ENCODE peak calls at places on chromosomes 6 and 20, in six cellular contexts. Y, H, B, Z, S and K are unnamed samples.

GRCh38 chr6:1416191-1416764 is 26.9 kb downstream of the FOXF2 start:
- DNase-seq in Y (no peak), H (no peak), B (no peak), Z (no peak), S (no peak), K (no peak)

GRCh38 chr6:52547647-52548352 is 29.1 kb downstream of the TRAM2 start:
- DNase-seq in Y (no peak), H (peak), B (no peak), Z (peak), S (no peak), K (no peak)

GRCh38 chr6:151070666-151071065 is 169.1 kb upstream of the AKAP12 start:
- DNase-seq in Y (peak), H (no peak), B (no peak), Z (peak), S (no peak), K (no peak)

GRCh38 chr6:33417127-33417902 is 592 bp downstream of the CUTA start:
- DNase-seq in Y (peak), H (no peak), B (peak), Z (peak), S (peak), K (peak)

GRCh38 chr20:19777311-19777710 is 19.3 kb downstream of the RIN2 start:
- DNase-seq in Y (no peak), H (no peak), B (no peak), Z (no peak), S (no peak), K (no peak)

GRCh38 chr6:9977451-9977850 is 437.4 kb downstream of the TFAP2A start:
- DNase-seq in Y (no peak), H (no peak), B (no peak), Z (no peak), S (no peak), K (no peak)

GRCh38 chr6:116405147-116405546 is 34.4 kb downstream of the DSE start:
- DNase-seq in Y (no peak), H (no peak), B (no peak), Z (peak), S (no peak), K (no peak)

GRCh38 chr20:50339196-50339901 is 148.7 kb downstream of the CEBPB start:
- DNase-seq in Y (no peak), H (no peak), B (no peak), Z (peak), S (no peak), K (peak)

GRCh38 chr20:23203310-23203709 is 117.2 kb upstream of the CD93 start:
- DNase-seq in Y (no peak), H (no peak), B (no peak), Z (no peak), S (no peak), K (no peak)

GRCh38 chr20:63973636-63974401 is 4.1 kb upstream of the ZNF512B start:
- DNase-seq in Y (peak), H (peak), B (peak), Z (peak), S (peak), K (peak)

GRCh38 chr20:16434087-16434664 is 139.1 kb downstream of the KIF16B start:
- DNase-seq in Y (peak), H (peak), B (peak), Z (peak), S (peak), K (peak)

GRCh38 chr6:151058021-151058733 is 181.6 kb upstream of the AKAP12 start:
- DNase-seq in Y (no peak), H (peak), B (no peak), Z (no peak), S (no peak), K (no peak)

GRCh38 chr6:88964509-88964908 is 1.1 kb upstream of the RNGTT start:
- DNase-seq in Y (no peak), H (no peak), B (no peak), Z (no peak), S (peak), K (no peak)

GRCh38 chr6:5786321-5787053 is 220.2 kb downstream of the NRN1 start:
- DNase-seq in Y (no peak), H (no peak), B (no peak), Z (no peak), S (no peak), K (no peak)

GRCh38 chr6:10030942-10031537 is 383.8 kb downstream of the TFAP2A start:
- DNase-seq in Y (no peak), H (no peak), B (no peak), Z (no peak), S (peak), K (peak)

GRCh38 chr6:67898875-67899274 is 736.2 kb upstream of the ADGRB3 start:
- DNase-seq in Y (no peak), H (no peak), B (no peak), Z (no peak), S (no peak), K (no peak)

GRCh38 chr20:44133424-44133823 is 53.6 kb downstream of the JPH2 start:
- DNase-seq in Y (no peak), H (peak), B (no peak), Z (no peak), S (no peak), K (no peak)

GRCh38 chr6:44126320-44127149 is 717 bp downstream of the MRPL14 start:
- DNase-seq in Y (peak), H (peak), B (peak), Z (peak), S (peak), K (peak)
- TF ChIP-seq POLR2A in Y (no peak), H (no peak), B (no peak), Z (peak), S (peak), K (no peak)

DNA sequence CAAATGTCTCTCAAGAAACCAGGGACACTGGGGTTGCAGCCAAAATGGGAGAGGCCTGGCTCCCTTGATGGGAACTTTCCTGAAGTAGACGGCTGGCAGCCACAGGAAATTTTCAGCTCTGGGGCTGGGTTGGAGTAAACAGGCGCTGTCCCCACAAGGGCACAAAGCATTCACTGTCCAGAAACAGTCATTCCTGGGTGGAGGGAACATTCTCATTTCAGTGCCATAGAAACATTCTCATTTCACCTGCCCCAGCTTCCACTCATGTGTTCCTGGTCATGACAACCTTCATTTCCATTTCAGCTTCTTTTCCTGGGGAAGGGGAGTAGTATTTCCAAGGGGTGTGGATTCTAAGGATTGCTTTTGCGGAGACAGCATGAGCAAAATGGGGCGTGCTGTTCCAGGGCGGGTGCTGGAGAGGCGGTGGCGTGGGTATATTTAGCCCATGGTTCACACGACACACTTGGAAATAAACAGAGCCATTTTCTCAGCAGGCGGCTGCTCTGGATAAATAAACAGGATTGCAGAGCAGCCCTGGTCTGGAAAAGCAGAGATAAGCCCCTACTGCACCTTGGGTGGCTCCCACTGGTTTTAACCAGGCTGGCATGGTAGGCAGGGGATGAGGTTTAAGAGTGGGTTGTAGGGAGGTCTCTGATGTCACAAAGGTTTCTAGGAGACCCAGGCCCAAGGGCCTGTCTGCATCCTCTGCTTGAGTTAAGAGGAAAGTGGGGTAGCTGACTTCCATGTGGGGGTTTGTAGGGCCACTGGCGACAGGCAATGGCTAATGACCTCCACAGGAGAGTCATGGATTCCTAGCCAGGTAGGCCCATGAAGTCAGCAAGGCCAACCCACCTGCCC is 32.9 kb downstream of the COX4I2 start:
- DNase-seq in Y (no peak), H (peak), B (peak), Z (peak), S (peak), K (no peak)
- TF ChIP-seq POLR2A in Y (no peak), H (no peak), B (peak), Z (no peak), S (peak), K (no peak)

GRCh38 chr6:108951351-108951953 is 103.2 kb downstream of the ARMC2 start:
- DNase-seq in Y (no peak), H (no peak), B (no peak), Z (peak), S (no peak), K (no peak)

GRCh38 chr6:108946695-108947094 is 98.5 kb downstream of the ARMC2 start:
- DNase-seq in Y (no peak), H (no peak), B (no peak), Z (peak), S (no peak), K (no peak)

GRCh38 chr6:108947114-108947854 is 99.1 kb downstream of the ARMC2 start:
- DNase-seq in Y (peak), H (no peak), B (no peak), Z (peak), S (no peak), K (no peak)

GRCh38 chr6:108945686-108946158 is 97.5 kb downstream of the ARMC2 start:
- DNase-seq in Y (no peak), H (peak), B (peak), Z (no peak), S (no peak), K (no peak)

DNA sequence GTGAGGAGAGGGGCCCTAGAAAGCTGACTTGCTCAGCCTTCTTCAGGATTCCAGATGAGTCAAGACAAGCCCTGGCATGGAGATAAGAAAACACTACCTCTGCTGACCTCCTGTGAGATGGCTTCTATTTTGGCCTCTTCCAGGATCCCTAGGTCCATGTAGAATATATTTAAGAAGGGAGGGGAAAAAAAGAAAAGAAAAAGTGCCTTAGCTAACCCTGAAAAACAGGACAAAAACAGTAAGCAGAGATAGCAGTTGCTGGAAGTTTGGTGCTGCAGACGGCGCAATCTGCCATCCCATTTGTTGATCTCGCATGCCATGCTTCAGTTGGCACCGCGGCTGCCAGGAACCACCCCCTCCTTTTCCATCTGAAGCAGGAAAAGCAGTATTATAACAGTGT is 100.0 kb downstream of the ARMC2 start:
- DNase-seq in Y (no peak), H (peak), B (no peak), Z (no peak), S (no peak), K (no peak)
- TF ChIP-seq POLR2A in Y (no peak), H (no peak), B (no peak), Z (no peak), S (no peak), K (no peak)

DNA sequence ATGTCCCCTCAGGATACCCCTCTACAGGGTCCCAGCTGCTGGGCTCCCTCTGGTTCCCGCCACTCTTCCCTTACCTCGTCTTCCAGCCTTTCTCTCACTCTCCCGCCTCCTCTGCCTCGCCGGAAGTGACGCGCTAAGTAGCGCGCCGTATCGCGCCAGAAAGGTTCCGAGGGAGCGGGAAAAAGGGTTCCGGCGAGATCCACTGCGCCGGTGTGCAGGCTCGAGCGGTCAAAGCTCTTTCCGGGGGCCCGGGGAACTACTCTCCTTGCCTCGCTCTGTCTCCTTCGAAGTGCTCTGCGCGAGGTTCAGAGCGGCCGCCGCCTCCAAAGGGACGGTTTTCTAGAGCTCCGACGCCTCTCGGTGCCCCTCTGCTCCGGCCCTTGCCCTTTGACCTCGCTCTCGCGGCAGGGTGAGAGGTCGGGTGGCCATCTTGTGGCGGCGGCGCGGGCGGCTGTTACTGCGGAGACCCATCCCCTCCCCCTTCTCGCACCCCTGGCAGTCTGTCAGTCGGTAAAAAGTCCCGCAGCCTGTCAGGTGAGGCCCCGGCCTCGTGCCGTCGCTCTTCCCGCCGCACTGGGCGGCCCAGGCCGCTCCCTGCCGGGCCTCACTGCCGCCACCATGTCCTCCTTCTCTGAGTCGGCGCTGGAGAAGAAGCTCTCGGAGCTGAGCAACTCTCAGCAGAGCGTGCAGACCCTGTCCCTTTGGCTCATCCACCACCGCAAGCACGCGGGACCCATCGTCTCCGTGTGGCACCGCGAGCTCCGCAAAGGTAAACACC is at the start of the genes RPRD1B and TTI1:
- DNase-seq in Y (peak), H (peak), B (peak), Z (peak), S (peak), K (peak)
- TF ChIP-seq POLR2A in Y (peak), H (no peak), B (peak), Z (peak), S (peak), K (peak)

GRCh38 chr6:147201885-147202515 is 2.2 kb upstream of the STXBP5 start:
- DNase-seq in Y (peak), H (no peak), B (peak), Z (peak), S (peak), K (peak)

GRCh38 chr6:147203311-147204059 is 732 bp upstream of the STXBP5 start:
- DNase-seq in Y (peak), H (peak), B (peak), Z (peak), S (peak), K (peak)

GRCh38 chr6:147204060-147204785 is at the start of gene STXBP5:
- DNase-seq in Y (peak), H (peak), B (peak), Z (peak), S (peak), K (no peak)

GRCh38 chr6:147200711-147201110 is 3.5 kb upstream of the STXBP5 start:
- DNase-seq in Y (no peak), H (no peak), B (no peak), Z (no peak), S (no peak), K (no peak)

DNA sequence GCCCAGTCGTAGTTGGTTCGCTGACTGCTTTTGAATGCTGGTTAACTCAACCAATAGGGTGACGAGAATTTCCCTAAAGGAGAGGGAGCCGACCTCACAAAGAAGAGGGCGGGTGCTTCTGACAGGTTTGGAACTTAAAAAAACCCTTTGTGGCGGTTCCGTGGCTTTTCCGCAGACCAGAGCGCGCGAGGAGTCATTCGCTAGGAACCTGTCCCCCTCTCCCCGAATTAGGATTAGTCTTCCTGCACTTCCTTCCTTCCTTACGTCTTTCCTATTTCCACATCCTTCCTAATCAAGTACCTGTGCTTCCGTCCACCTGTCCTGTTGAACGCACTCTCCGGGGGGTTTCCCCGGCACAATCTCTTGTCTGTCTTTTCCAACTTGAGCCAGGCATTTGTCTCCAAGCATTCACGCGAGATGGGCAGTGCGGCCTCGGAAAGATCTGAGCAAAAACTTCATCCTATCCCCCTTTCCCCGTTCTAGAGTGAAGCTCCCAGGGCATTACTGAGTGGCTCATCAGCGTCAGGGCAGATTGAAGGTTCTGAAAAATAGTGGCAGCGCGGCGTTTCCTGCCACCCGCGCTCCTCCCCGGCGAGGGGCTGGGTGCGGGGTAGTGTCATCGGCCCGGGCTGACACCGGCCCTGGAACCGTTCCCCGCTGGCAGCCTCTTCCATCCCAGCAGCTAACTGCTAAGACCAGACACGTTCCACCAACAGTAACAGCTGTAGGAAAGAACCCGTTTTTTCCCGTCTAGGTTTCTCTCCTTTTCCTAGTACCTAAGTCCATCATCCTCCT is 1.5 kb upstream of the STXBP5 start:
- DNase-seq in Y (peak), H (peak), B (peak), Z (peak), S (peak), K (peak)
- TF ChIP-seq POLR2A in Y (peak), H (no peak), B (peak), Z (no peak), S (peak), K (peak)

GRCh38 chr6:31465185-31465536 is 32.8 kb upstream of the MICB start:
- DNase-seq in Y (no peak), H (no peak), B (no peak), Z (no peak), S (no peak), K (no peak)
- TF ChIP-seq POLR2A in Y (no peak), H (no peak), B (no peak), Z (no peak), S (no peak), K (no peak)

GRCh38 chr20:35489717-35490116 is 34.3 kb downstream of the CEP250 start:
- DNase-seq in Y (no peak), H (no peak), B (no peak), Z (no peak), S (no peak), K (no peak)

GRCh38 chr20:35491823-35492222 is 36.4 kb downstream of the CEP250 start:
- DNase-seq in Y (no peak), H (no peak), B (no peak), Z (peak), S (no peak), K (no peak)

GRCh38 chr20:35492352-35492751 is 37.0 kb downstream of the CEP250 start:
- DNase-seq in Y (no peak), H (no peak), B (no peak), Z (no peak), S (no peak), K (no peak)

GRCh38 chr20:35487479-35487878 is 32.1 kb downstream of the CEP250 start:
- DNase-seq in Y (no peak), H (no peak), B (no peak), Z (no peak), S (no peak), K (no peak)

DNA sequence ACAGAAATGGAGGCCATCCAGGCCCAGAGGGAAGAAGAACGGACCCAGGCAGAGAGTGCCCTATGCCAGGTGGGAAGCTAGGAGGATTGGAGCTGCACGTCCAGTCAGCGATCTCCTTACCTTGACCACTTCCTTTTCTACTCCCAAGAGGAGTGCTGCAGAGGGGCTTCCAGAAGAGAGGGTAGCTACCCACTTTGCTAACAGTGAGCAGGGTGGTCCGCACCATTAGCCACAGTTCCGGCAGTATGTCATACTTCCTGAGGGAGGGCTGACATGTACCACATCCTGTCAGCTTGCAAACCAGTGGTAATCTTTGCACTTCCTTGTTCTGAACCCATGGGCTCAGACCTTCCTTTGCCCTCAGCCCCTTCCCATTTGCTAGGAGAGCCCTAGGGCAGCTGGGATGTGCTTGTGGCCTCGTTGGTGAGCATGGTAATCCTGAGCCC is 35.4 kb downstream of the CEP250 start:
- DNase-seq in Y (no peak), H (no peak), B (no peak), Z (no peak), S (no peak), K (no peak)
- TF ChIP-seq POLR2A in Y (no peak), H (no peak), B (no peak), Z (no peak), S (no peak), K (no peak)

GRCh38 chr20:1567392-1568165 is 10.1 kb upstream of the SIRPD start:
- DNase-seq in Y (peak), H (no peak), B (no peak), Z (peak), S (no peak), K (peak)
- TF ChIP-seq POLR2A in Y (no peak), H (no peak), B (no peak), Z (no peak), S (no peak), K (no peak)